ENCODE peak calls at places on chromosome 6, in eight cellular contexts. L, Q, X, Z, O, R, F and K are unnamed samples.

GRCh38 chr6:47633141-47633540 is 65.2 kb upstream of the ADGRF4 start:
- DNase-seq in L (no peak), Q (no peak), X (no peak), Z (peak), O (no peak), R (peak), F (no peak), K (no peak)

GRCh38 chr6:43060034-43060754 is 763 bp downstream of the KLC4 start:
- DNase-seq in L (no peak), Q (peak), X (no peak), Z (no peak), O (no peak), R (peak), F (peak), K (no peak)

GRCh38 chr6:38110407-38111025 is 291.0 kb downstream of the ZFAND3 start:
- DNase-seq in L (no peak), Q (no peak), X (no peak), Z (peak), O (no peak), R (no peak), F (no peak), K (no peak)

GRCh38 chr6:7727951-7728854 is 2.3 kb downstream of the BMP6 start:
- DNase-seq in L (peak), Q (no peak), X (peak), Z (peak), O (no peak), R (peak), F (no peak), K (peak)

GRCh38 chr6:12229332-12229731 is 60.8 kb upstream of the EDN1 start:
- DNase-seq in L (no peak), Q (no peak), X (no peak), Z (no peak), O (no peak), R (no peak), F (no peak), K (peak)

GRCh38 chr6:31581511-31582229 is 554 bp downstream of the LTB start:
- DNase-seq in L (no peak), Q (no peak), X (no peak), Z (no peak), O (no peak), R (peak), F (no peak), K (no peak)

GRCh38 chr6:167654389-167654788 is 172.3 kb upstream of the AFDN start:
- DNase-seq in L (no peak), Q (no peak), X (no peak), Z (no peak), O (no peak), R (no peak), F (no peak), K (no peak)

GRCh38 chr6:142696123-142696522 is 248.9 kb downstream of the HIVEP2 start:
- DNase-seq in L (no peak), Q (no peak), X (no peak), Z (no peak), O (no peak), R (no peak), F (peak), K (no peak)

GRCh38 chr6:157405986-157406385 is 25.0 kb downstream of the ZDHHC14 start:
- DNase-seq in L (no peak), Q (no peak), X (no peak), Z (peak), O (no peak), R (no peak), F (no peak), K (no peak)

GRCh38 chr6:16324622-16325225 is 86.3 kb downstream of the GMPR start:
- DNase-seq in L (no peak), Q (no peak), X (no peak), Z (no peak), O (no peak), R (peak), F (no peak), K (peak)

GRCh38 chr6:38997128-38997761 is 51.3 kb upstream of the GLP1R start:
- DNase-seq in L (no peak), Q (no peak), X (peak), Z (peak), O (no peak), R (peak), F (no peak), K (peak)

GRCh38 chr6:133939778-133940667 is 13.0 kb upstream of the TBPL1 start:
- DNase-seq in L (no peak), Q (no peak), X (no peak), Z (no peak), O (no peak), R (no peak), F (no peak), K (no peak)

GRCh38 chr6:87198496-87198895 is 43.1 kb downstream of the ZNF292 start:
- DNase-seq in L (no peak), Q (no peak), X (no peak), Z (peak), O (no peak), R (no peak), F (no peak), K (no peak)

GRCh38 chr6:3794092-3794491 is 42.6 kb upstream of the PXDC1 start:
- DNase-seq in L (no peak), Q (no peak), X (no peak), Z (no peak), O (no peak), R (no peak), F (no peak), K (no peak)

GRCh38 chr6:47476794-47477496 is 644 bp upstream of the CD2AP start:
- DNase-seq in L (no peak), Q (no peak), X (no peak), Z (no peak), O (no peak), R (no peak), F (no peak), K (no peak)

GRCh38 chr6:116866281-116866871 is 10.7 kb upstream of the RFX6 start:
- DNase-seq in L (no peak), Q (no peak), X (no peak), Z (no peak), O (no peak), R (peak), F (no peak), K (no peak)

DNA sequence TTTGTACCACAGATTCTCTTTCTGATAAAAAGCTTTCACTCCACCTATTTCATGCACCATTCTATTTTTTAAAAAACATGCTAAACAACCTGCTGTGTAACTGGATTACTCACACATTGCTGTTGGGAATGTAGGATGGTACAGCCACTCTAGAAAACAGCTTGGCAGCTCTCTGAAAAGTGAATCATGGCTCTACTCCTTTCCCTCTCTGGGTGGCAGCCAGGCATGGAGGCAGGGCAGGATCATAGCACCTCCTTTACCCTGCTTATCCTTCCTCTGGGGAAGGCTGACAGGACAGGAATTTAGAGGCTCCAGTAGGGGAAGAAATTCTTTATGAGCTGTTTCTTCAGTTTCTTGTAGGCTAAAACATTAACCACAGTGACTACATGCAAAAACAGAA is 6.7 kb upstream of the VNN2 start:
- DNase-seq in L (no peak), Q (peak), X (no peak), Z (peak), O (no peak), R (peak), F (no peak), K (no peak)
- TF ChIP-seq CTCF in L (no peak), Q (no peak), X (no peak), Z (no peak), O (no peak), R (no peak), F (no peak), K (no peak)

GRCh38 chr6:21745543-21746337 is 152.2 kb downstream of the SOX4 start:
- DNase-seq in L (no peak), Q (no peak), X (no peak), Z (no peak), O (no peak), R (peak), F (no peak), K (no peak)
- TF ChIP-seq CTCF in L (no peak), Q (no peak), X (peak), Z (no peak), O (no peak), R (peak), F (no peak), K (no peak)

DNA sequence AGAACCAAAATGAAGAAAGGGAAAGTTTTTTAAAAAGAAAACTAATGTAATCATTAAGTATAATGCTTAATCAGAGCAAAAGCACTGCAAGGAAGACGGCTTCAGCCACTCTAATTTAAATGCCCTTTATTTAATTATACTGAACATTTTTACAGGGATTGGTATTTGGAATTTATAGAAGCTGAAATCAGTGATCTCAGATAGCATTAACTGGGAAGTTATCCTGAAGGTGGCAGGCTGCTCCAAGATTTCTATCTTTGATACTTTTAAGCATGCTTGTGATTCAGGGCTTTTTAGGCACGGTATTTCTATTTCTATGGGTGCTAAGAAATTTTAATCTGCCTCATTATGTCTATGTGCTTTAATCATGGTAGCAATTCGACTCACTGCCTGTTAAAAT is 1.3 kb upstream of the NDUFAF4 start:
- DNase-seq in L (no peak), Q (no peak), X (no peak), Z (peak), O (no peak), R (peak), F (peak), K (peak)
- TF ChIP-seq CTCF in L (peak), Q (peak), X (peak), Z (peak), O (peak), R (peak), F (peak), K (peak)

DNA sequence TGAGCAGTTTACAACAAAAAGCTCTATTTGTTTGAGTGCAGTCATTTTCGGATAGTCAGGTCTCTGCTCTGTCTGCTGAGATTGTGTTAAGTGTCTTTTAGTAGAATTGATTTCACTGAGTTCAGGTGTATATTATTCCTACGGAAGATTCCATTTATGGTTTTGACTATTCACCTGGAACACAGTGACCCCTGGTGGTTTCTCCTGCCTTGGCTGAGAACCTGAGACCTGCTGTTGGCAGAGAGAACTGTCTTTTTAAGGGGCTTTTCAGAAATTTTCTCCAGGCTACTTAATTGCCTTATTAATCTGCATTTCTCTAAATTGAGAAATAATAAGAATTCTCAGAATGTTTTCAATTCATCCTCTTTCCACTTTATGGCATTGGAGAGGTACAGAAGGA is 508.0 kb downstream of the TBC1D32 start:
- DNase-seq in L (no peak), Q (no peak), X (peak), Z (peak), O (no peak), R (peak), F (peak), K (peak)
- TF ChIP-seq CTCF in L (peak), Q (peak), X (peak), Z (peak), O (no peak), R (peak), F (peak), K (peak)

GRCh38 chr6:36809933-36810844 is 29.1 kb downstream of the CPNE5 start:
- DNase-seq in L (no peak), Q (no peak), X (peak), Z (no peak), O (no peak), R (peak), F (no peak), K (no peak)
- TF ChIP-seq CTCF in L (no peak), Q (no peak), X (peak), Z (peak), O (no peak), R (peak), F (no peak), K (no peak)

DNA sequence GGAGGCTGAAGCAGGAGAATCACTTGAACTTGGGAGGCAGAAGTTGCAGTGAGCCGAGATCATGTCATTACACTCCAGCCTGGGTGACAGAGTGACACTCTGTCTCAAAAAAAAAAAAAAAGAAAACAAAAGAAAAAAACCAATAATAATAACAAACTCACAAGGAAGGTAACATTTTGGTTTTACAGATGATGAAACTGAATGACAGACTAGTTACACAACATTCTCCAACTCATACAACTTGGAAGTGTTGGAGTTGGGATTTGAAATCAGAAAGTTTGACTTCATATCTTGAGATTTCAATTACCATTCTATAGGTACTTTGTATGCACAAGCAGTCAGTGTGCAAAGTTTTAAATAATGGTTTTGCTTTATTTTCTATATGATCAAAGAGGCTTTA is 10.2 kb downstream of the TPD52L1 start:
- DNase-seq in L (no peak), Q (no peak), X (no peak), Z (no peak), O (no peak), R (no peak), F (no peak), K (no peak)
- TF ChIP-seq CTCF in L (no peak), Q (no peak), X (no peak), Z (no peak), O (no peak), R (no peak), F (no peak), K (no peak)

GRCh38 chr6:161444464-161444863 is 170.6 kb upstream of the AGPAT4 start:
- DNase-seq in L (no peak), Q (no peak), X (peak), Z (peak), O (no peak), R (peak), F (no peak), K (peak)
- TF ChIP-seq CTCF in L (no peak), Q (no peak), X (peak), Z (peak), O (no peak), R (no peak), F (no peak), K (no peak)

GRCh38 chr6:154872605-154873004 is 122.5 kb upstream of the TIAM2 start:
- DNase-seq in L (no peak), Q (no peak), X (peak), Z (no peak), O (no peak), R (peak), F (no peak), K (no peak)
- TF ChIP-seq CTCF in L (no peak), Q (no peak), X (peak), Z (no peak), O (no peak), R (peak), F (no peak), K (no peak)

DNA sequence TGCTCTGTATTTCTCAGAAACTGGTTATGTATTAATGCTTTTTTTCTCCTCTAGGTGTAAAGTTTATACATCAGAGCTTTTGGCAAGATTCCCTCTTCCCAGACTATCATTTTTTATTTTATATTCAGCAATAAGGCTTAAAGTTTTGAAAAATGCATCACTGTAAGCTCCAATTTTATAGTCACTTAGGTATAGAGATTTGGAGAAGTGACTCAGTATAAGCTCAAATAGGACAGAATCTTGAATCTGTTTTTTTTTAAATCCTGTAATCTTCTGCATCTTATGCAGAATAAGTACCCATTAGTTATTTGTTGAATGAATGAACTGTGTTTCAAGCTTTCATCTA is 1.0 kb downstream of the NCOA7 start:
- DNase-seq in L (no peak), Q (no peak), X (no peak), Z (no peak), O (no peak), R (no peak), F (no peak), K (no peak)
- TF ChIP-seq CTCF in L (no peak), Q (no peak), X (no peak), Z (no peak), O (no peak), R (no peak), F (no peak), K (peak)